ENCODE peak calls at places on chromosomes 3 and 15, in nine cellular contexts. S, C, A, Y, L, M, N, R and Q are unnamed samples.

GRCh38 chr3:98695816-98696215 is 67.3 kb upstream of the ST3GAL6 start:
- DNase-seq in A (no peak), C (peak), S (no peak), L (no peak), Y (no peak), N (no peak), M (no peak), R (no peak), Q (no peak)

GRCh38 chr15:77104155-77104554 is 33.2 kb upstream of the TSPAN3 start:
- DNase-seq in C (no peak), S (no peak), A (no peak), Y (no peak), R (no peak), N (no peak), M (no peak), L (no peak), Q (no peak)

GRCh38 chr3:188272481-188273372 is 118.8 kb downstream of the LPP start:
- DNase-seq in L (no peak), Y (no peak), A (no peak), N (no peak), C (peak), R (no peak), S (no peak), M (peak), Q (no peak)

GRCh38 chr15:27820722-27821121 is 278.4 kb downstream of the OCA2 start:
- DNase-seq in A (no peak), R (no peak), C (no peak), N (no peak), M (no peak), L (no peak), Y (no peak), S (no peak), Q (no peak)

GRCh38 chr15:47194718-47195117 is 522.6 kb upstream of the SEMA6D start:
- DNase-seq in C (peak), R (peak), M (peak), N (no peak), Y (peak), L (no peak), A (no peak), S (no peak), Q (no peak)

GRCh38 chr15:68373028-68373427 is 58.9 kb downstream of the ITGA11 start:
- DNase-seq in L (no peak), N (no peak), M (no peak), R (no peak), A (no peak), Y (no peak), S (no peak), C (no peak), Q (no peak)

GRCh38 chr3:186280737-186281136 is 81.3 kb downstream of the DGKG start:
- DNase-seq in L (no peak), A (no peak), Y (no peak), M (no peak), S (no peak), C (no peak), R (no peak), N (no peak), Q (no peak)

GRCh38 chr15:79872358-79873017 is 24.3 kb downstream of the MTHFS start:
- DNase-seq in S (no peak), Y (no peak), R (peak), C (no peak), A (peak), M (peak), L (no peak), N (no peak), Q (peak)

GRCh38 chr3:72625616-72626337 is 222.5 kb downstream of the SHQ1 start:
- DNase-seq in S (no peak), R (peak), M (peak), A (no peak), C (peak), Y (no peak), N (no peak), L (no peak), Q (peak)

GRCh38 chr15:74889390-74889881 is 406 bp upstream of the MPI start:
- DNase-seq in Y (peak), C (no peak), S (no peak), L (no peak), N (peak), R (no peak), M (no peak), A (no peak), Q (no peak)

GRCh38 chr3:126322181-126322967 is 34.8 kb downstream of the KLF15 start:
- DNase-seq in L (no peak), S (no peak), C (no peak), A (no peak), M (no peak), N (no peak), Y (no peak), R (no peak), Q (no peak)

GRCh38 chr3:119631529-119631928 is 28.9 kb downstream of the POPDC2 start:
- DNase-seq in C (peak), S (no peak), L (no peak), Y (no peak), M (no peak), R (no peak), N (no peak), A (no peak), Q (no peak)

GRCh38 chr3:174548841-174549623 is 310.1 kb upstream of the NAALADL2 start:
- DNase-seq in S (no peak), A (no peak), L (no peak), M (no peak), N (no peak), Y (no peak), R (no peak), C (no peak), Q (no peak)

GRCh38 chr3:128495435-128495970 is 2.5 kb upstream of the GATA2 start:
- DNase-seq in C (no peak), M (no peak), S (no peak), A (no peak), R (no peak), L (no peak), N (no peak), Y (peak), Q (no peak)

GRCh38 chr15:92797168-92798052 is 102.7 kb upstream of the CHD2 start:
- DNase-seq in Y (peak), C (peak), A (no peak), R (peak), L (peak), M (peak), S (peak), N (no peak), Q (peak)

GRCh38 chr3:51721062-51721745 is 14.3 kb downstream of the GRM2 start:
- DNase-seq in L (no peak), N (no peak), S (no peak), R (no peak), A (no peak), Y (no peak), M (no peak), C (no peak), Q (no peak)

GRCh38 chr3:182795383-182795782 is 2.1 kb downstream of the ATP11B start:
- DNase-seq in M (peak), L (peak), A (no peak), S (peak), C (peak), Y (no peak), R (peak), N (no peak), Q (peak)

GRCh38 chr3:119236756-119237155 is 3.9 kb downstream of the B4GALT4 start:
- DNase-seq in Y (no peak), C (no peak), M (no peak), N (no peak), S (no peak), A (no peak), L (no peak), R (no peak), Q (no peak)

GRCh38 chr15:66631616-66632263 is 65.9 kb upstream of the LCTL start:
- DNase-seq in N (no peak), R (no peak), A (no peak), M (no peak), S (no peak), Y (peak), C (no peak), L (no peak), Q (no peak)
- TF ChIP-seq CTCF in N (no peak), R (no peak), A (no peak), M (no peak), S (no peak), Y (no peak), C (no peak), L (no peak), Q (no peak)

GRCh38 chr3:136979684-136980083 is 21.9 kb downstream of the IL20RB start:
- DNase-seq in R (no peak), A (no peak), L (no peak), C (no peak), N (no peak), S (no peak), M (peak), Y (no peak), Q (no peak)
- TF ChIP-seq CTCF in R (no peak), A (no peak), L (no peak), C (no peak), N (no peak), S (no peak), M (no peak), Y (no peak), Q (no peak)

GRCh38 chr3:123289336-123290106 is 87.8 kb downstream of the SEC22A start:
- DNase-seq in L (no peak), C (no peak), S (no peak), M (no peak), A (no peak), N (no peak), R (no peak), Y (peak), Q (no peak)
- TF ChIP-seq CTCF in L (no peak), C (no peak), S (no peak), M (no peak), A (no peak), N (no peak), R (no peak), Y (no peak), Q (no peak)

GRCh38 chr3:12797124-12797891 is 828 bp downstream of the CAND2 start:
- DNase-seq in Y (no peak), S (no peak), L (no peak), R (no peak), M (no peak), N (no peak), C (no peak), A (no peak), Q (no peak)

GRCh38 chr3:12797892-12798558 is 1.5 kb downstream of the CAND2 start:
- DNase-seq in C (no peak), N (no peak), M (no peak), S (no peak), R (no peak), A (no peak), Y (no peak), L (no peak), Q (no peak)

GRCh38 chr3:12793701-12794100 is 2.8 kb upstream of the CAND2 start:
- DNase-seq in Y (no peak), C (no peak), R (no peak), A (no peak), S (no peak), N (no peak), M (no peak), L (no peak), Q (no peak)

GRCh38 chr3:12798559-12799179 is 2.2 kb downstream of the CAND2 start:
- DNase-seq in A (no peak), S (no peak), M (no peak), C (no peak), R (no peak), Y (no peak), L (no peak), N (no peak), Q (no peak)

DNA sequence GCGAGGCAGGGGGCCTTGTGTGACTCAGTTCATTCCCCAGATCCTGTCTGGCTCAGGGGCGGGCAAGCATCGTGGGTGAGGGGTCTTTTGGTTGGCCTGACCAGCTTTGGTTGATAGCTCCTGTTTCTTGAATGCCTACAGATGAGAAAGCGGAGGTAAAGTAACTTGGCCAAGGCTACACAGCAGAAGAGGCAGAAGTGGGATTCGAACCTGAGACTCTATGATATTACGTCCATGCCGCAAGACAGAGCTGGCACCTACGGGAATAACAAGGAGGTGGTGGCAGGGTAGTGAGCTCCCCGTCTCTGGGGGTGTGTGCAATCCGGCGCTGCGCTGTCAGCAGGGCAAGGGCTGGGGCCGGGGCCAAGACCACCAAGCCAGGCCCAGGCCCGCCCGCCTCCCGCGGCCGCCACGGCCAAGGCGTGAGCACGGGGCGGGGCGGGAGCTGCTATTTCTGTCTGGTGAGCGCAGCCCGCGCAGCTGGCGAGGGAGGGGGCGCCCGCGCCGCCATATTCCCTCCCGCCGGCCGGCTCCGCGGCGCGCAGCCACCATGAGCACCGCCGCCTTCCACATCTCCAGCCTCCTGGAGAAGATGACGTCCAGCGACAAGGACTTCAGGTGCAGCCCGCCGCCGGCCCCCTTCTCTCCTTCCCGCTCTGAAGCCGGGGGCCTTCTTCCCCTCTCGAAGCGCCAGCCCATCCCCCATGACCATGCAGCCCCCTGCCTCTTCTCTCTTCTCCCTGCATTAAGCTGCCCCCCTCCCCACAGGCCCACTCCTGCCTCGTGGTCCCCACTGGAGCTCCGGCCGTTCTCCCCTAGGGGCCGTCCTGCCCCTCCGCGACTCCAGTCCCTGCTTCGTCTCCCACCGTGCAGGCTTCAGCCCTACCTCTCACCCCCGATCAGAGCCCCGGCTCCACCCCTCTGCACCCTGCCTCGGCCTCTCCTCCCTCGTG is at the start of gene CAND2:
- DNase-seq in M (peak), N (peak), A (no peak), C (no peak), L (peak), Y (peak), S (peak), R (no peak), Q (no peak)
- TF ChIP-seq CTCF in M (no peak), N (no peak), A (no peak), C (no peak), L (no peak), Y (no peak), S (no peak), R (no peak), Q (no peak)

GRCh38 chr15:100129677-100130076 is 212.1 kb downstream of the ADAMTS17 start:
- DNase-seq in Y (no peak), S (no peak), A (no peak), C (peak), L (no peak), R (no peak), N (no peak), M (no peak), Q (no peak)

GRCh38 chr15:100131321-100132224 is 210.2 kb downstream of the ADAMTS17 start:
- DNase-seq in L (no peak), S (peak), N (no peak), M (peak), Y (no peak), A (no peak), C (peak), R (no peak), Q (peak)

GRCh38 chr15:100132309-100132708 is 209.5 kb downstream of the ADAMTS17 start:
- DNase-seq in L (no peak), M (no peak), C (no peak), N (no peak), S (no peak), Y (no peak), R (no peak), A (no peak), Q (no peak)

GRCh38 chr15:100133981-100134711 is 207.6 kb downstream of the ADAMTS17 start:
- DNase-seq in M (no peak), N (no peak), Y (no peak), S (no peak), R (no peak), C (no peak), L (no peak), A (no peak), Q (no peak)

GRCh38 chr15:100133001-100133400 is 208.8 kb downstream of the ADAMTS17 start:
- DNase-seq in C (no peak), A (no peak), R (no peak), L (no peak), N (no peak), Y (no peak), M (no peak), S (no peak), Q (no peak)
- TF ChIP-seq CTCF in C (no peak), A (no peak), R (no peak), L (no peak), N (no peak), Y (no peak), M (no peak), S (no peak), Q (no peak)

DNA sequence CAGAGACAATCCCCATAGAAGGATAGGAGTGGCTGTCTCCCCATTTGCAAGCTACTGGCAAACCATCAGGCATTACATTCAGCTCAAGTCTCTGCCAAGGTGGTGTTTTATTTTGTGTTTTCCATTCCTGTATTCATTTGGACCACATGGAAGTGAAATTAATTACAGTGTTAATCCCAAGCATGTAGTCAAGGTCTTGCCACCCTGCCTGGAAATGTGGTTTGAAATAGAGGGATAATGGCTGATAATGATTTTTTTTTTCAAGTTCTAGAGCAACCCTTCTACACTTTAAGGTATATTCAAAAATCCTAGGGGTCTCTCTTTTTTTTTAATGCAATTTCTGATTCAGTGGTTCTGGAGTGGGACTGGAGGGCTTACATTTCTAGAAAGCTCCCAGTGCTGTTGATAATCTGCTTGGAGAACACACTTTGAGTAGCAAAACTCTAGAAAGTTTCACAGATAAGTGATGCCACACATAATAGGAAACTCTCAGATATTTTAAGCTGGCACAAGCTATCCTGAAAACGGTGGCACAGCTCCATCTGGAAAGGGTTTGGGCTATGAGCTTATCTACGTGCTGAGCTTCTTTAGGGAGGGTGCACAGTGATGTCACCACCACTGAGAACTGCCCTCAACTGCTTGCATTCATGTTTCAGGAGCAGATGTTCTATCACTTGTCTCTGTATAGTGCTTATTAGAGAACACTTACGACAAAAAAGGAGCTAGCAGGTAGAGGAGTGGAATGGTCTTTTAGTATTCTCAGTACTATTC is 140.1 kb upstream of the IL12A start:
- DNase-seq in S (no peak), L (no peak), A (no peak), M (no peak), C (no peak), R (no peak), N (peak), Y (no peak), Q (no peak)
- TF ChIP-seq CTCF in S (no peak), L (no peak), A (no peak), M (no peak), C (no peak), R (no peak), N (no peak), Y (no peak), Q (no peak)

GRCh38 chr3:13066236-13066635 is 7.0 kb downstream of the IQSEC1 start:
- DNase-seq in A (no peak), L (no peak), C (no peak), Y (no peak), M (no peak), R (no peak), N (no peak), S (no peak), Q (no peak)

GRCh38 chr3:13070622-13071021 is 2.6 kb downstream of the IQSEC1 start:
- DNase-seq in Y (no peak), S (no peak), N (no peak), M (no peak), R (no peak), L (no peak), C (no peak), A (no peak), Q (no peak)

GRCh38 chr3:13069495-13069894 is 3.7 kb downstream of the IQSEC1 start:
- DNase-seq in S (peak), R (peak), L (no peak), M (no peak), A (no peak), C (no peak), Y (no peak), N (no peak), Q (no peak)

GRCh38 chr3:13067778-13068177 is 5.5 kb downstream of the IQSEC1 start:
- DNase-seq in S (no peak), L (no peak), Y (no peak), C (no peak), M (no peak), R (no peak), A (no peak), N (no peak), Q (no peak)

DNA sequence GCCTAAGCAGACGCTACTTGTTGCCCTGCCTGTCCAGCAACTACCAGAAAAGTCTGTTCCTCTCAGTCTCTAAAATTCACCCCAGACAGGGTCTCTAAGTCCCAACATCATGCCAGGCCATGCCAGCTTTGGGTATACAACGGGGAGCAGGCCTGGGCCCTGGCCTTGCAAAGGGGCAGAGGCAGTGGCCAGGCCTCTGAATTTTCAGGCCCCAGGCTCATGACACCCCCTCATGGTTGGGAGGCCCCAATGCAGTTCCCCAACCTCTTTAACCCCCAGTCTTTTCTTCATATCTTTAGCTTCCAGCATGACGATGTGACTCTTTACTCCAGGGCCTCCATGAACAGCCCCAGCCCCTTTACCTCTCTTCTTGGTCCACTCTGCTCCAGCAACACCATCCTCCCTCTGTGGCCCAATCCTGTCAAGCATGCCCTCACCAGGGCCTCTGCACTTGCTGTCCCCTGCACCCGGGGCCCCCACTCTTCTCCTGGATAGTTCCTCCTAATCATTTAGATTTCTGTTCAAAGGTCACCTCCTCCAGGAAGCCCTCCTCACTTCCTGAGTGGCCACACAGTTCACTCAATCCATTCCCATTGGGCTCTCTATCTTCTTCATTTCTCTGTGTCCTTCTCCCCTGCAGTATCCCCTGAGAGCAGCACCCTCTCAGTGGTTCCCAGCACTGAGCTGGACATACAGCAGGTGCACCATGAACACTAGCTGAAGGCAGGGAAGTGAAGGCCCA is 4.8 kb downstream of the IQSEC1 start:
- DNase-seq in S (no peak), Y (no peak), L (no peak), R (no peak), A (no peak), M (no peak), N (no peak), C (no peak), Q (no peak)
- TF ChIP-seq CTCF in S (peak), Y (no peak), L (no peak), R (no peak), A (no peak), M (no peak), N (no peak), C (peak), Q (no peak)

GRCh38 chr15:32104061-32104980 is 74.0 kb downstream of the CHRNA7 start:
- DNase-seq in R (no peak), L (no peak), C (no peak), S (no peak), M (no peak), A (no peak), Y (no peak), N (no peak), Q (no peak)
- TF ChIP-seq CTCF in R (no peak), L (no peak), C (peak), S (no peak), M (no peak), A (no peak), Y (no peak), N (no peak), Q (no peak)